ENCODE peak calls at places on chromosome 3, in four cellular contexts. I is PC-3, Q is colonic mucosa, F is epithelial cell of prostate. O is an unnamed sample.

GRCh38 chr3:2656806-2657205 is 453.4 kb downstream of the IL5RA start:
- DNase-seq in Q (no peak), I (no peak), F (no peak), O (no peak)

GRCh38 chr3:46496745-46497555 is 826 bp upstream of the RTP3 start:
- DNase-seq in I (peak; percentile 45), F (no peak), Q (peak; percentile 40), O (peak; percentile 43)

GRCh38 chr3:66803706-66804496 is 194.2 kb upstream of the KBTBD8 start:
- DNase-seq in I (no peak), Q (no peak), F (no peak), O (no peak)

GRCh38 chr3:170956647-170957046 is 48.2 kb upstream of the EIF5A2 start:
- DNase-seq in I (no peak), F (no peak), Q (no peak), O (no peak)

GRCh38 chr3:79204351-79204750 is 563.4 kb downstream of the ROBO1 start:
- DNase-seq in I (no peak), F (no peak), Q (no peak), O (no peak)

GRCh38 chr3:37174532-37175126 is at the start of gene LRRFIP2:
- DNase-seq in Q (no peak), F (no peak), I (peak; percentile 85), O (peak; percentile 49)

GRCh38 chr3:115321396-115321795 is 174.3 kb upstream of the ZBTB20 start:
- DNase-seq in F (peak; percentile 5), I (peak; percentile 6), Q (no peak), O (peak; percentile 47)

GRCh38 chr3:157081681-157082210 is 78.2 kb downstream of the CCNL1 start:
- DNase-seq in I (peak; percentile 98), F (peak; percentile 95), Q (peak; percentile 94), O (peak; percentile 90)

GRCh38 chr3:170809021-170809974 is 60.7 kb downstream of the RPL22L1 start:
- DNase-seq in Q (peak; percentile 46), I (peak; percentile 95), F (peak; percentile 54), O (peak; percentile 82)

GRCh38 chr3:10601857-10602230 is 96.5 kb upstream of the ATP2B2 start:
- DNase-seq in Q (no peak), I (no peak), F (no peak), O (no peak)

GRCh38 chr3:150544040-150544439 is 2.3 kb downstream of the SERP1 start:
- DNase-seq in F (no peak), I (peak; percentile 81), Q (no peak), O (peak; percentile 35)

GRCh38 chr3:66598168-66598567 is 97.3 kb upstream of the LRIG1 start:
- DNase-seq in F (no peak), Q (no peak), I (no peak), O (peak; percentile 45)

GRCh38 chr3:87436781-87437543 is 160.6 kb upstream of the POU1F1 start:
- DNase-seq in Q (no peak), F (no peak), I (peak; percentile 34), O (no peak)